ENCODE peak calls at places on chromosomes 11 and 22, in ten cellular contexts. T is spleen; D is prostate gland; N is upper lobe of right lung; C is naive thymus-derived CD4-positive, alpha-beta T cell; A is tibial nerve; P is testis; S is neuronal stem cell; H is CD4-positive, CD25-positive, alpha-beta regulatory T cell; L is fibroblast of lung. O is an unnamed sample.

GRCh38 chr22:46084943-46085830 is 65.1 kb upstream of the PPARA start:
- DNase-seq in P (peak; percentile 91), L (no peak), T (peak; percentile 88), S (no peak), N (peak; percentile 89), C (no peak), D (peak; percentile 91), H (no peak), A (peak; percentile 75), O (no peak)

GRCh38 chr11:30326114-30326783 is 3.3 kb downstream of the ARL14EP start:
- DNase-seq in D (no peak), C (no peak), S (no peak), P (no peak), A (no peak), L (no peak), N (no peak), T (no peak), H (no peak), O (no peak)

GRCh38 chr22:37242395-37242918 is 1.6 kb downstream of the RAC2 start:
- DNase-seq in D (no peak), A (no peak), N (peak; percentile 85), T (peak; percentile 97), H (peak; percentile 90), L (no peak), S (no peak), C (peak; percentile 86), P (peak; percentile 47), O (peak; percentile 88)

GRCh38 chr11:38900156-38900679 is 2302.2 kb upstream of the RAG2 start:
- DNase-seq in H (no peak), D (no peak), A (no peak), N (no peak), C (no peak), P (no peak), L (no peak), S (no peak), T (no peak), O (no peak)

GRCh38 chr11:9616858-9617257 is 43.4 kb downstream of the WEE1 start:
- DNase-seq in C (no peak), D (no peak), N (no peak), L (peak; percentile 11), T (no peak), P (no peak), S (no peak), H (no peak), A (no peak), O (no peak)

GRCh38 chr11:71212871-71213559 is 39.4 kb downstream of the SHANK2 start:
- DNase-seq in A (no peak), C (no peak), S (no peak), H (no peak), N (peak; percentile 32), L (peak; percentile 28), D (no peak), T (peak; percentile 47), P (peak; percentile 30), O (no peak)

GRCh38 chr22:22068025-22068424 is 85.4 kb upstream of the TOP3B start:
- DNase-seq in P (no peak), N (no peak), C (no peak), S (no peak), H (no peak), D (no peak), T (no peak), A (no peak), L (no peak), O (no peak)

GRCh38 chr11:130416906-130417305 is 11.5 kb downstream of the ADAMTS8 start:
- DNase-seq in L (no peak), N (no peak), P (no peak), S (no peak), H (no peak), D (no peak), A (no peak), C (no peak), T (no peak), O (no peak)

DNA sequence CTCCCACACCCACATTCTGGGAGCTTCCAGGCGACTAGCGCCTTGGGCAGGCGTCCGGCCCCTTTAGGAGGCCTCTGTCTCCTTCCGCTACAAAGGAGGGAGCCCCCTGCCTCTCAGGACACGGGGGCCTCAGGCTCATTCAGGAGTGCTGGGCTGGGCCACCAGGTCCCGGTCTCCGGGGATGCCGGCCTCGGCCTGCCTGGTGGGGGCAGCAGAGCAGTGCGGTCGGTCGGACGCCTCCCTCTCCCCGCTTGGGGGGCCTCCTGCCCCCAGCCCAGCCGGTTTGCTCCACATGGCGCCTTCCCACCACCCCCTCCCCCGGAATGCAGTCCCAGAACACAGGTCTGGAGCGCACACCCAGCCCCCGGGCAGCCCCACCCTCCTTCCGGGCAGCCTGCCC is 21.9 kb downstream of the MRPL23 start:
- DNase-seq in S (no peak), H (no peak), L (no peak), A (no peak), C (no peak), P (no peak), T (no peak), N (no peak), D (no peak), O (no peak)
- H3K4me3 ChIP-seq in S (no peak overlapping the region), H (no peak overlapping the region), L (no peak overlapping the region), A (no peak overlapping the region), C (no peak overlapping the region), P (no peak overlapping the region), T (no peak overlapping the region), N (no peak overlapping the region), D (no peak overlapping the region), O (no peak overlapping the region)

GRCh38 chr22:41828516-41828915 is 4.4 kb upstream of the SREBF2 start:
- DNase-seq in S (no peak), A (no peak), N (no peak), L (no peak), T (no peak), H (no peak), D (no peak), C (no peak), P (no peak), O (no peak)

GRCh38 chr22:41827671-41828070 is 5.2 kb upstream of the SREBF2 start:
- DNase-seq in L (peak; percentile 17), S (no peak), C (no peak), N (no peak), A (no peak), H (no peak), D (no peak), T (no peak), P (no peak), O (no peak)

GRCh38 chr22:41825376-41825775 is 7.5 kb upstream of the SREBF2 start:
- DNase-seq in P (no peak), S (no peak), L (peak; percentile 35), A (no peak), D (no peak), H (no peak), C (no peak), T (no peak), N (no peak), O (no peak)

GRCh38 chr22:41826430-41827383 is 6.2 kb upstream of the SREBF2 start:
- DNase-seq in P (no peak), A (no peak), H (no peak), S (no peak), D (no peak), C (no peak), N (no peak), L (peak; percentile 37), T (no peak), O (no peak)

DNA sequence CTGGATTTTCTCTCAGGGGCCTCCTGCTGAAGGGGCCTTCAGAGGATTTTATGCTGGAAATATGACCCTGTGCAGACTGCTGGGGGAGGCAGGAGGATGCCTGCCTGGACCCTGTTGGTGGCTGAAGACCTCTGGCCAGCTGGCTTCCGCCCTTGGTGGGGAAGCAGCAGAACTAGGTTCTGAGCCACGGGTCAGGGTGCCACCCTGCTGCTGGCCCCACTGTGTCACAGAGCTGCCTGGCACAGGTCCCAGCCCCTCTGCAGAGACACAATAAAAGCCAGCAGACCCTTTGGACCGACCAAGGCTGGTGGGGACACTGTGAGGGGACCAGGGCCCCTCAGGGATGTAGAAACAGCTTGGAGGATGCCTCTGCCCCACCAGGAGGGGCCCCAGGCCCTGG is 6.9 kb upstream of the SREBF2 start:
- DNase-seq in N (no peak), P (no peak), A (no peak), S (no peak), H (no peak), D (no peak), L (no peak), C (no peak), T (no peak), O (no peak)
- H3K27ac ChIP-seq in N (peak overlapping the region; percentile 63), P (peak overlapping the region; percentile 15), A (peak overlapping the region; percentile 73), S (no peak overlapping the region), H (no peak overlapping the region), D (no peak overlapping the region), L (no peak overlapping the region), C (no peak overlapping the region), T (peak overlapping the region; percentile 66), O (no peak overlapping the region)

GRCh38 chr11:68343761-68344256 is 31.4 kb downstream of the LRP5 start:
- DNase-seq in C (no peak), D (no peak), N (no peak), T (no peak), H (no peak), L (no peak), A (no peak), S (no peak), P (no peak), O (no peak)

GRCh38 chr11:68347841-68348240 is 35.5 kb downstream of the LRP5 start:
- DNase-seq in P (no peak), H (no peak), L (no peak), N (no peak), A (no peak), C (no peak), D (no peak), T (no peak), S (no peak), O (no peak)

GRCh38 chr11:68342459-68343158 is 30.2 kb downstream of the LRP5 start:
- DNase-seq in D (peak; percentile 78), N (peak; percentile 81), C (no peak), H (no peak), L (no peak), T (no peak), A (no peak), S (no peak), P (no peak), O (no peak)

GRCh38 chr11:68347345-68347744 is 35.0 kb downstream of the LRP5 start:
- DNase-seq in S (no peak), A (no peak), T (no peak), N (no peak), L (no peak), C (no peak), H (no peak), D (no peak), P (no peak), O (no peak)

DNA sequence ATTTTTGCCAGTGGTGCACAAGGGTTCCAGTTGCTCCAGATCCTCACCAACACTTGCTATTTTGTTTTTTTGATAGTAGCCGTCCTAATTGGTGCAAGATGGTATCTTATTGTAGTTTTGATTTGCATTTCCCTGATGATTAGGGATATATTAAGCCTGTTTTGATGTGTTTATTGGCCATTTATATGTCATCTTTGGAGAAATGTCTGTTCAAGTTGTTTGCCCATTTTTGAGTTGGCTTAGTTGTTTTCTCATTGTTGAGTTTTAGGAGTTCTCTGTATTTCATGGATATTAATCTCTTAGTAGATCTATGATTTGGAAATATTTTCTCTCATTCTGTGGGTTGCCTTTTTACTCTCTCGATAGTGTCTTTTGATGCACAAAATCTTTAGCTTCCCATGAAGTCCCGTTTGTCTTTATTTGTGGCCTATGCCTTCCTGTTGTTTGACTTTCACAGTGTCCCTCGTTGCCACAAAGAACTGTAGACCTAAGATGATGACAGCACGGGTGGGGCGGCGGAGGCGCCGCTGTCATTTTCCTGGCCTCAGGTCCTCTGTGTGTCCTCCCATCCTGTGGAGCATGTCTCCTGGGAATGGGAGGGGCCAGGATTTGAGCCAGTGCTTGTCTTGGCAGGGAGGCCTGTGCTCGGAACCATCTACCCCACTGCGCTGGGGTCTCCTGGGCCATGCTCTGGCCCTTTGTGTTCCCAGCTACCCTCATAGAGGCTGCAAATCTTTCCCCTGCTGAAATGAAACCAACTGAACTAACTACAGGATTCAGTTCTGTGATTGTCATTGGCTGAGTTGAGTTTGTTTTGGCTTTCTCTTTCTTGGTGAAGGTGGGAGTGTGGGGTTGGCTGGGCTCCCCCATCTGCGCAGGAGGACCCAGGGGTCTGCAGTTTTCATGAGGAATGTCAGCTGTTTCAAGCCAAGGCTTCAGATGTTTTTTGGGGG is 33.7 kb downstream of the LRP5 start:
- DNase-seq in L (no peak), N (no peak), H (no peak), P (no peak), A (no peak), C (no peak), T (no peak), S (no peak), D (no peak), O (no peak)
- H3K4me3 ChIP-seq in L (no peak overlapping the region), N (no peak overlapping the region), H (no peak overlapping the region), P (no peak overlapping the region), A (no peak overlapping the region), C (no peak overlapping the region), T (no peak overlapping the region), S (no peak overlapping the region), D (no peak overlapping the region), O (no peak overlapping the region)

DNA sequence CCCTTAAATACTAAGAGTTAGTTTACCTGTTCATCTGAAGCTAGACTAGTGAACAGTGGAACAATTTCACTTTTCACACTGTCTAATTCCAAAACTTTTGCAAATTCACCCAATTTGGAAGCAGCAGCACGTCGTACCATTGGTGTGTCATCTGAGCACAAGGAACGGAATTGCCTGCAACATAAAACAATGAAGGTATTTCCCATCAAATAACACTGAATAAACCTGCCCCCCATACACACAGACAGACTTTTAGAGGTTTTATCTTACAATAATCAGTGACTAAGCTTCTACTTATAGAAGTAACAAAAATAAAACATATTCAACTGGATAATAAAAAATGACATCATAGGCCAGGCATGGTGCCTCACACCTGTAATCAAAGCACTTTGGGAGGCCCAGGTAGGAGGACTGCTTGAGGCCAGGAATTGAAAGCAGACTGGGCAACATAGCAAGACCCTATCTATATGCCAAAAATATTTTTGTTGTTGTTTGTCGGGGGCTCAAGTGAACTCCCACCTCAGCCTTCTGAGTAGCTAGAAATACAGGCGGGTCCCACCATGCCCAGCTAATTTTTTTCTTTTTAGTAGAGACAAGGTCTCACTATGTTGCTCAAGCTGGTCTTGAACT is 6.3 kb downstream of the PPP2R1B start:
- DNase-seq in P (no peak), A (no peak), L (no peak), C (no peak), N (no peak), H (no peak), D (no peak), S (no peak), T (no peak), O (no peak)
- H3K27ac ChIP-seq in P (peak overlapping the region; percentile 36), A (no peak overlapping the region), L (no peak overlapping the region), C (no peak overlapping the region), N (no peak overlapping the region), H (no peak overlapping the region), D (no peak overlapping the region), S (no peak overlapping the region), T (no peak overlapping the region), O (no peak overlapping the region)